ENCODE peak calls at places on chromosomes 3 and 15, in five cellular contexts. X, G, S, W and Y are unnamed samples.

GRCh38 chr15:75158402-75158801 is 43.3 kb upstream of the C15orf39 start:
- DNase-seq in W (no peak), G (no peak), X (no peak), S (no peak), Y (no peak)

GRCh38 chr3:45746182-45746973 is 50.0 kb downstream of the SLC6A20 start:
- DNase-seq in S (no peak), G (no peak), X (no peak), W (no peak), Y (no peak)

GRCh38 chr15:60006203-60006782 is 2.2 kb downstream of the FOXB1 start:
- DNase-seq in W (no peak), X (peak), G (peak), S (no peak), Y (peak)

GRCh38 chr3:173970206-173970605 is 572.7 kb downstream of the NLGN1 start:
- DNase-seq in G (peak), S (no peak), W (no peak), X (no peak), Y (no peak)

GRCh38 chr3:151232991-151233390 is 30.0 kb upstream of the GPR171 start:
- DNase-seq in W (no peak), X (no peak), G (no peak), S (no peak), Y (no peak)

GRCh38 chr3:138271189-138271794 is 58.4 kb downstream of the NME9 start:
- DNase-seq in W (no peak), X (no peak), G (no peak), S (no peak), Y (no peak)

GRCh38 chr3:134974621-134975020 is 179.6 kb downstream of the EPHB1 start:
- DNase-seq in S (no peak), W (no peak), G (no peak), X (no peak), Y (no peak)

GRCh38 chr3:175159202-175159601 is 300.1 kb downstream of the NAALADL2 start:
- DNase-seq in X (no peak), W (no peak), S (no peak), G (no peak), Y (no peak)

GRCh38 chr3:146757759-146758158 is 152.6 kb upstream of the PLSCR5 start:
- DNase-seq in X (no peak), W (no peak), G (no peak), S (no peak), Y (no peak)

GRCh38 chr3:38004415-38005075 is 14.0 kb downstream of the VILL start:
- DNase-seq in W (peak), S (peak), G (peak), X (peak), Y (peak)
- TF ChIP-seq CTCF in W (peak), S (peak), G (peak), X (peak), Y (peak)

GRCh38 chr3:102180291-102180931 is 254.4 kb upstream of the ZPLD1 start:
- DNase-seq in X (no peak), W (no peak), G (peak), S (no peak), Y (no peak)
- H3K27ac ChIP-seq in X (no peak), W (peak), G (peak), S (no peak), Y (no peak)

GRCh38 chr3:61299343-61299742 is 48.1 kb upstream of the FHIT start:
- DNase-seq in G (no peak), W (no peak), S (no peak), X (no peak), Y (no peak)
- TF ChIP-seq CTCF in G (no peak), W (no peak), S (no peak), X (no peak), Y (no peak)

GRCh38 chr15:91924842-91925495 is 71.5 kb downstream of the SLCO3A1 start:
- DNase-seq in X (no peak), W (no peak), G (no peak), S (no peak), Y (no peak)

GRCh38 chr15:91928676-91929075 is 75.2 kb downstream of the SLCO3A1 start:
- DNase-seq in W (no peak), G (no peak), S (no peak), X (no peak), Y (no peak)

GRCh38 chr15:91930092-91930491 is 76.6 kb downstream of the SLCO3A1 start:
- DNase-seq in W (no peak), S (no peak), X (no peak), G (no peak), Y (peak)

GRCh38 chr15:91926871-91927270 is 73.4 kb downstream of the SLCO3A1 start:
- DNase-seq in G (peak), W (no peak), S (no peak), X (no peak), Y (peak)

DNA sequence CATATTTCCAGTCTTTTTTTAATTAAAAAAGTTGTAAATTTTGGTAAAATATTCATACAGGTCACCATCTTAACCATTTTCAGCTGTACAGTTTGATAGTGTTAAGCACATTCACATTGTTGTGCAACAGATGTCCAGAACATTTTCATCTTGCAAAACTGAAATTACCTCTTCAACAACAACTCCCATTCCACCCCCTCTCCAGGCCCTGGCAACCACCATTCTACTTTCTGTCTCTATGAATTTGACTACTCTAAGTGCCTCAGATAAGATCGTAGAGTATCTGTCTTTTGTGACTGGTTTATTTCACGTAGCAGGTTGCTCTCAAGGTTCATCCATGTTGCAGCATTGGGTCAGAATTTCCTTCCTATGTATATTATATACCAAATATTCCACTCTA is 76.0 kb downstream of the SLCO3A1 start:
- DNase-seq in X (no peak), W (no peak), G (no peak), S (no peak), Y (peak)
- H3K27ac ChIP-seq in X (no peak), W (no peak), G (no peak), S (no peak), Y (peak)